ENCODE peak calls at places on chromosomes 1 and 21, in four cellular contexts. D is retina, T is GM20000, O is EH. L is an unnamed sample.

GRCh38 chr1:162081316-162081715 is 11.8 kb downstream of the NOS1AP start:
- DNase-seq in D (no peak), O (peak), T (no peak), L (no peak)

GRCh38 chr21:38819719-38820147 is 14.0 kb downstream of the ETS2 start:
- DNase-seq in O (peak), D (no peak), T (no peak), L (no peak)

GRCh38 chr1:11027316-11027715 is 14.9 kb downstream of the TARDBP start:
- DNase-seq in T (no peak), D (no peak), O (no peak), L (no peak)

GRCh38 chr1:164723296-164723731 is 164.3 kb downstream of the PBX1 start:
- DNase-seq in O (no peak), T (no peak), D (no peak), L (no peak)

GRCh38 chr1:234721476-234722266 is 111.7 kb upstream of the IRF2BP2 start:
- DNase-seq in O (peak), D (peak), T (no peak), L (no peak)

GRCh38 chr1:154481058-154481457 is 21.0 kb upstream of the TDRD10 start:
- DNase-seq in T (no peak), O (no peak), D (peak), L (no peak)

GRCh38 chr1:39214021-39214713 is 9.7 kb downstream of the MACF1 start:
- DNase-seq in O (peak), D (peak), T (no peak), L (peak)

GRCh38 chr1:157313240-157313807 is 175.1 kb upstream of the ETV3 start:
- DNase-seq in O (no peak), T (no peak), D (no peak), L (no peak)

GRCh38 chr1:907611-908451 is 15.9 kb upstream of the SAMD11 start:
- DNase-seq in O (no peak), D (no peak), T (no peak), L (peak)

GRCh38 chr21:18354947-18355346 is 48.6 kb downstream of the TMPRSS15 start:
- DNase-seq in O (no peak), T (no peak), D (no peak), L (no peak)

GRCh38 chr1:167538657-167539056 is 14.9 kb downstream of the CREG1 start:
- DNase-seq in O (peak), D (no peak), T (no peak), L (no peak)

GRCh38 chr1:59814901-59815825 is at the start of gene HOOK1:
- DNase-seq in D (peak), O (no peak), T (no peak), L (peak)

GRCh38 chr1:91165033-91165654 is 143.3 kb upstream of the ZNF644 start:
- DNase-seq in D (peak), T (peak), O (peak), L (peak)